ENCODE peak calls at places on chromosomes 4 and X, in four cellular contexts. One of them, this sample, is unnamed.

GRCh38 chrX:134734343-134735001 is 76.2 kb upstream of the PLAC1 start:
- DNase-seq in HCT116: no peak
- DNase-seq in endothelial cell of umbilical vein: peak; percentile 24
- DNase-seq in suprapubic skin: no peak
- DNase-seq in this sample: no peak

GRCh38 chr4:132015321-132015720 is 1133.8 kb upstream of the PCDH10 start:
- DNase-seq in HCT116: no peak
- DNase-seq in endothelial cell of umbilical vein: no peak
- DNase-seq in suprapubic skin: no peak
- DNase-seq in this sample: no peak

GRCh38 chrX:12979011-12979629 is 4.2 kb downstream of the TMSB4X start:
- DNase-seq in suprapubic skin: no peak
- DNase-seq in endothelial cell of umbilical vein: no peak
- DNase-seq in HCT116: no peak
- DNase-seq in this sample: no peak

GRCh38 chr4:53321151-53321987 is 44.5 kb downstream of the SCFD2 start:
- DNase-seq in suprapubic skin: no peak
- DNase-seq in HCT116: peak; percentile 26
- DNase-seq in endothelial cell of umbilical vein: peak; percentile 94
- DNase-seq in this sample: no peak

GRCh38 chrX:96002401-96002800 is 682.2 kb upstream of the DIAPH2 start:
- DNase-seq in suprapubic skin: no peak
- DNase-seq in HCT116: no peak
- DNase-seq in endothelial cell of umbilical vein: peak; percentile 53
- DNase-seq in this sample: no peak

GRCh38 chrX:29143756-29144155 is 556.5 kb downstream of the IL1RAPL1 start:
- DNase-seq in HCT116: no peak
- DNase-seq in suprapubic skin: no peak
- DNase-seq in endothelial cell of umbilical vein: peak; percentile 4
- DNase-seq in this sample: no peak

GRCh38 chr4:106698621-106699195 is 330.1 kb upstream of the GIMD1 start:
- DNase-seq in suprapubic skin: no peak
- DNase-seq in endothelial cell of umbilical vein: no peak
- DNase-seq in HCT116: no peak
- DNase-seq in this sample: no peak

GRCh38 chr4:7540216-7540615 is 105.5 kb upstream of the PSAPL1 start:
- DNase-seq in HCT116: no peak
- DNase-seq in endothelial cell of umbilical vein: no peak
- DNase-seq in suprapubic skin: no peak
- DNase-seq in this sample: no peak

GRCh38 chrX:77436271-77436670 is 10.9 kb upstream of the FGF16 start:
- DNase-seq in HCT116: no peak
- DNase-seq in suprapubic skin: no peak
- DNase-seq in endothelial cell of umbilical vein: no peak
- DNase-seq in this sample: no peak

GRCh38 chrX:74450803-74451449 is 29.6 kb downstream of the SLC16A2 start:
- DNase-seq in endothelial cell of umbilical vein: no peak
- DNase-seq in suprapubic skin: no peak
- DNase-seq in HCT116: peak; percentile 10
- DNase-seq in this sample: no peak

GRCh38 chrX:133658244-133658911 is 243.1 kb upstream of the GPC4 start:
- DNase-seq in HCT116: no peak
- DNase-seq in suprapubic skin: no peak
- DNase-seq in endothelial cell of umbilical vein: no peak
- DNase-seq in this sample: no peak

GRCh38 chr4:1017211-1017610 is 5.8 kb downstream of the FGFRL1 start:
- DNase-seq in endothelial cell of umbilical vein: no peak
- DNase-seq in HCT116: no peak
- DNase-seq in suprapubic skin: no peak
- DNase-seq in this sample: no peak

DNA sequence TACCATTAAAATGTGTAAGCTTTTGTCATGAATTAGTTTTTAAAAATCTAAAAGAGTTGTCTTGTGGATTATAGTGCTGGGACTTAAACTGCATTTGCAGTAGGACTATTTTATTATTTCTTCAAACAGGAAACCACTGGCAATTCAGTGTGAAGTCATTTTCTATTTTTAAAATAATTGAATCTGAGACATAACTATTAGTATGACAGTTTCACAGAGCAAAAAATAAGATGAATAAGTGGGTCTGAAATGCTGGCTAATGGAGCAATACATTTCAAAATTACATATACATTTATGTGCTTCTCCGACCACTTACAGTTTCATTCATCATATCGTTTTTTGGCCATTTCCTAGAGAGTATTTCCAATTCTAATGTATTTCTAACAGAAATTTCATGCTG is 75.3 kb upstream of the RAPGEF2 start:
- DNase-seq in suprapubic skin: no peak
- DNase-seq in endothelial cell of umbilical vein: peak; percentile 73
- DNase-seq in HCT116: no peak
- DNase-seq in this sample: no peak
- TF ChIP-seq POLR2AphosphoS5 in suprapubic skin: no peak
- TF ChIP-seq POLR2AphosphoS5 in endothelial cell of umbilical vein: no peak
- TF ChIP-seq POLR2AphosphoS5 in HCT116: no peak
- TF ChIP-seq POLR2AphosphoS5 in this sample: no peak

DNA sequence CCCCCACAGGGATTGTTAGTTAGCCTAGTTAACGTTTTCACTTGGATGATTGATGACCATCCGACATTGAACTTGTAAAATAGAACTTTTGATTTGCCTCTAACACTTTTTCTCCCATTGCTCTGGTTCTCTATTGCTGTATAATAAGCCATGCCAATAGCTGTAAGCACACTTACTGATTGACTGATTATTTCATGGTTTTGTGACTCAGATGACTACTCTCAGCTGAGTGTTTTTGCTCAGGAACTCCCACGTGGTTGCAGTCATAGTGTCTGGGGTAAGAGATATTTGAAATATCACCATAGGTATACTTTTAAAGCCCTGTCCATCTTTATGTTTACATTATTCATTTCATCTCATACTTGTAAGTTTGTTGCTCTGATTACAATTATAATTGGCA is 1285.5 kb downstream of the STIM2 start:
- DNase-seq in suprapubic skin: no peak
- DNase-seq in endothelial cell of umbilical vein: no peak
- DNase-seq in HCT116: no peak
- DNase-seq in this sample: no peak
- H3K27me3 ChIP-seq in suprapubic skin: no peaks in the 10 kb centered on the region
- H3K27me3 ChIP-seq in endothelial cell of umbilical vein: no peaks in the 10 kb centered on the region
- H3K27me3 ChIP-seq in HCT116: no peaks in the 10 kb centered on the region
- H3K27me3 ChIP-seq in this sample: no peaks in the 10 kb centered on the region

GRCh38 chr4:86999244-86999643 is 64.4 kb downstream of the AFF1 start:
- DNase-seq in HCT116: no peak
- DNase-seq in endothelial cell of umbilical vein: peak; percentile 29
- DNase-seq in suprapubic skin: no peak
- DNase-seq in this sample: no peak
- H3K4me1 ChIP-seq in HCT116: peaks cover 2% of the 10 kb centered on the region
- H3K4me1 ChIP-seq in endothelial cell of umbilical vein: peaks cover 18% of the 10 kb centered on the region
- H3K4me1 ChIP-seq in suprapubic skin: peaks cover 22% of the 10 kb centered on the region
- H3K4me1 ChIP-seq in this sample: peaks cover 25% of the 10 kb centered on the region

DNA sequence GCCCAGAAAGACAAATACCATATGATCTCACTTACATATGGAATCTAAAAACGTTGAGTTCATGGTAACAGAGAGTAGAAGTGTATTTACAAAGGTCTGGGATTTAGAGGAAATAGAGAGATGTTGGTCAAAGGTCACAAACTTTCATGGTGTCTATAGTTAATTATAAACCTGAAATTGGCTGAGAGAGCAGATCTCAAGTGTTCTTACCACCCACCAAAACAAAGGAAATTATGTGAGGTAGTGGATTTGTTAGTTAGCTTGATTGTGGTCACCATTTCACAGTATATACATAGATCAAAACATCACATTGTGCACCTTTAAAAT is 186.8 kb downstream of the NWD2 start:
- DNase-seq in HCT116: no peak
- DNase-seq in endothelial cell of umbilical vein: no peak
- DNase-seq in suprapubic skin: no peak
- DNase-seq in this sample: no peak
- TF ChIP-seq POLR2AphosphoS5 in HCT116: no peak
- TF ChIP-seq POLR2AphosphoS5 in endothelial cell of umbilical vein: no peak
- TF ChIP-seq POLR2AphosphoS5 in suprapubic skin: no peak
- TF ChIP-seq POLR2AphosphoS5 in this sample: no peak

GRCh38 chr4:139282375-139283075 is 2.5 kb upstream of the MGARP start:
- DNase-seq in HCT116: no peak
- DNase-seq in endothelial cell of umbilical vein: peak; percentile 64
- DNase-seq in suprapubic skin: no peak
- DNase-seq in this sample: no peak

GRCh38 chr4:139279723-139280620 is at the start of gene MGARP:
- DNase-seq in HCT116: no peak
- DNase-seq in suprapubic skin: no peak
- DNase-seq in endothelial cell of umbilical vein: peak; percentile 73
- DNase-seq in this sample: no peak

GRCh38 chr4:139278450-139278849 is 1.6 kb downstream of the MGARP start:
- DNase-seq in suprapubic skin: no peak
- DNase-seq in endothelial cell of umbilical vein: no peak
- DNase-seq in HCT116: no peak
- DNase-seq in this sample: no peak

GRCh38 chr4:139278956-139279722 is 886 bp downstream of the MGARP start:
- DNase-seq in HCT116: no peak
- DNase-seq in endothelial cell of umbilical vein: peak; percentile 68
- DNase-seq in suprapubic skin: no peak
- DNase-seq in this sample: no peak

DNA sequence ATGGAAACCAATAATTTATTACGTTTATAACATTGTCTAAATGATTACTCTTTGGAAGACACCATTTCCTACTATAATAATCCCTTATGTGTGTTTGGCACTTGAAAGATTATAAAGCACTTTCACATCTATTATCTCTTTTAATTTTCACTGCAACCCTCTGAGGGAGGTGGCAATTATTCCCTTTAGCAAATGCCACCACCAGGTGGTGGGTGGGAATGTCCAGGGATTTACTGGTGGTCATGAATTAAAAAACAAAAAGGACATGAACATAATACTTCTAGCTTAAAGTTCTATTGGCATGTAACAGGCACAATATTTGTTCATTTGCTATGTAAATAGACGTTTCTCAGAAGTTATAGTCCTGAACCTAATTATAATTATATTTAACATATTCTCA is 1.2 kb upstream of the MGARP start:
- DNase-seq in HCT116: no peak
- DNase-seq in suprapubic skin: no peak
- DNase-seq in endothelial cell of umbilical vein: peak; percentile 48
- DNase-seq in this sample: no peak
- H3K27me3 ChIP-seq in HCT116: no peaks in the 10 kb centered on the region
- H3K27me3 ChIP-seq in suprapubic skin: peaks cover 18% of the 10 kb centered on the region
- H3K27me3 ChIP-seq in endothelial cell of umbilical vein: no peaks in the 10 kb centered on the region
- H3K27me3 ChIP-seq in this sample: peaks cover 24% of the 10 kb centered on the region

GRCh38 chr4:3703343-3703676 is 62.9 kb upstream of the ADRA2C start:
- DNase-seq in HCT116: no peak
- DNase-seq in suprapubic skin: peak; percentile 61
- DNase-seq in endothelial cell of umbilical vein: no peak
- DNase-seq in this sample: no peak

GRCh38 chr4:3700736-3701135 is 65.4 kb upstream of the ADRA2C start:
- DNase-seq in HCT116: no peak
- DNase-seq in endothelial cell of umbilical vein: no peak
- DNase-seq in suprapubic skin: peak; percentile 61
- DNase-seq in this sample: no peak

GRCh38 chr4:3702551-3703221 is 63.5 kb upstream of the ADRA2C start:
- DNase-seq in endothelial cell of umbilical vein: no peak
- DNase-seq in HCT116: no peak
- DNase-seq in suprapubic skin: peak; percentile 56
- DNase-seq in this sample: no peak

GRCh38 chr4:3701271-3702083 is 64.7 kb upstream of the ADRA2C start:
- DNase-seq in suprapubic skin: peak; percentile 54
- DNase-seq in endothelial cell of umbilical vein: no peak
- DNase-seq in HCT116: no peak
- DNase-seq in this sample: no peak

GRCh38 chr4:3702084-3702521 is 64.1 kb upstream of the ADRA2C start:
- DNase-seq in suprapubic skin: peak; percentile 70
- DNase-seq in HCT116: no peak
- DNase-seq in endothelial cell of umbilical vein: no peak
- DNase-seq in this sample: no peak
- H3K4me1 ChIP-seq in suprapubic skin: no peaks in the 10 kb centered on the region
- H3K4me1 ChIP-seq in HCT116: no peaks in the 10 kb centered on the region
- H3K4me1 ChIP-seq in endothelial cell of umbilical vein: no peaks in the 10 kb centered on the region
- H3K4me1 ChIP-seq in this sample: no peaks in the 10 kb centered on the region

GRCh38 chr4:168384437-168385141 is 66.0 kb upstream of the DDX60 start:
- DNase-seq in endothelial cell of umbilical vein: peak; percentile 96
- DNase-seq in HCT116: no peak
- DNase-seq in suprapubic skin: no peak
- DNase-seq in this sample: peak; percentile 42
- TF ChIP-seq POLR2AphosphoS5 in endothelial cell of umbilical vein: no peak
- TF ChIP-seq POLR2AphosphoS5 in HCT116: no peak
- TF ChIP-seq POLR2AphosphoS5 in suprapubic skin: no peak
- TF ChIP-seq POLR2AphosphoS5 in this sample: peak; percentile 51

DNA sequence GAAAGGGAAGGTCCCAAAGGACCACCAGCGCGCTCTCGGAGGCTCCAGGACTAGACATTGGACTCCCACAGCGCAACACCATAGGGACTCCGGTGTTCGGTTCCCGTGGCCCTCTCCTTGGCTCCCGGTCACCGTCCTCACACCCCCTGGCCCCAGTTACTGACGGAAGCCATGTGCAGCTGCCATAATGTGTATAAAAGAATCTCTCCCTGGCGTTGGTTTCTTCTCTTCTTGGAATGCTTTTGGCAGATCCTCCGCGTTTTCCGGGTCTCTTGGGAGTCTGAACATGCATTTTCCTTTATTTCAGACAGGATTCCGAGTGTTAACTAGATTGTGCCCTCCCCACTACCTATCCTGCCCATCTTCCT is 69.7 kb downstream of the FBXO8 start:
- DNase-seq in endothelial cell of umbilical vein: no peak
- DNase-seq in suprapubic skin: no peak
- DNase-seq in HCT116: no peak
- DNase-seq in this sample: no peak
- H3K27me3 ChIP-seq in endothelial cell of umbilical vein: peaks cover 98% of the 10 kb centered on the region
- H3K27me3 ChIP-seq in suprapubic skin: peaks cover 98% of the 10 kb centered on the region
- H3K27me3 ChIP-seq in HCT116: peaks cover 5% of the 10 kb centered on the region
- H3K27me3 ChIP-seq in this sample: peaks cover 94% of the 10 kb centered on the region

GRCh38 chr4:58600290-58600689 is 1490.1 kb upstream of the IGFBP7 start:
- DNase-seq in endothelial cell of umbilical vein: no peak
- DNase-seq in suprapubic skin: no peak
- DNase-seq in HCT116: no peak
- DNase-seq in this sample: no peak
- H3K4me1 ChIP-seq in endothelial cell of umbilical vein: no peaks in the 10 kb centered on the region
- H3K4me1 ChIP-seq in suprapubic skin: no peaks in the 10 kb centered on the region
- H3K4me1 ChIP-seq in HCT116: no peaks in the 10 kb centered on the region
- H3K4me1 ChIP-seq in this sample: no peaks in the 10 kb centered on the region